ENCODE peak calls at places on chromosome 20, in ten cellular contexts. R, G, D, B, S, N, K, L, F and E are unnamed samples.
A peak's percentile ranks its signal among the peaks of the same experiment; 100 is the strongest.

GRCh38 chr20:15045246-15045645 is 707.8 kb upstream of the FLRT3 start:
- DNase-seq in G (no peak), B (peak; percentile 54), R (peak; percentile 39), F (no peak), N (no peak), K (peak; percentile 13), S (no peak), D (peak; percentile 80), L (peak; percentile 89), E (no peak)

GRCh38 chr20:24795444-24795843 is 153.6 kb upstream of the CST7 start:
- DNase-seq in N (no peak), L (no peak), F (no peak), G (no peak), B (no peak), K (no peak), D (no peak), R (no peak), S (no peak), E (peak; percentile 46)

GRCh38 chr20:61699184-61700066 is 366.3 kb downstream of the TAF4 start:
- DNase-seq in F (no peak), N (no peak), S (no peak), R (no peak), D (peak; percentile 7), B (no peak), G (no peak), L (no peak), K (no peak), E (no peak)

GRCh38 chr20:1667510-1668085 is 10.0 kb upstream of the SIRPG start:
- DNase-seq in G (no peak), R (no peak), N (no peak), L (no peak), K (no peak), D (no peak), S (no peak), B (no peak), F (no peak), E (no peak)

GRCh38 chr20:61420056-61420455 is 168.0 kb downstream of the CDH4 start:
- DNase-seq in L (no peak), K (no peak), B (no peak), G (no peak), R (no peak), F (no peak), S (no peak), N (no peak), D (no peak), E (no peak)

GRCh38 chr20:10540636-10541493 is 105.8 kb downstream of the SLX4IP start:
- DNase-seq in D (no peak), S (no peak), N (no peak), F (peak; percentile 89), K (peak; percentile 92), B (no peak), R (peak; percentile 60), L (no peak), G (peak; percentile 89), E (peak; percentile 92)

GRCh38 chr20:1368448-1369199 is 24.2 kb downstream of the FKBP1A start:
- DNase-seq in D (no peak), R (no peak), K (peak; percentile 66), G (peak; percentile 55), S (no peak), L (peak; percentile 55), F (peak; percentile 33), B (no peak), N (peak; percentile 27), E (peak; percentile 67)

GRCh38 chr20:32282461-32282860 is 5.0 kb downstream of the KIF3B start:
- DNase-seq in S (no peak), L (no peak), F (no peak), N (no peak), B (no peak), R (no peak), G (no peak), D (no peak), K (no peak), E (no peak)

GRCh38 chr20:10603971-10604864 is 69.6 kb downstream of the JAG1 start:
- DNase-seq in D (peak; percentile 75), G (peak; percentile 96), R (peak; percentile 57), F (peak; percentile 89), B (peak; percentile 87), S (no peak), N (peak; percentile 20), K (peak; percentile 96), L (peak; percentile 72), E (peak; percentile 92)

GRCh38 chr20:63974402-63975200 is 4.8 kb downstream of the SAMD10 start:
- DNase-seq in G (peak; percentile 32), N (no peak), S (no peak), B (no peak), F (no peak), K (peak; percentile 62), R (peak; percentile 11), L (peak; percentile 44), D (no peak), E (no peak)

GRCh38 chr20:25510202-25510601 is 75.1 kb downstream of the NINL start:
- DNase-seq in D (no peak), N (no peak), K (no peak), S (no peak), G (no peak), B (no peak), R (no peak), F (no peak), L (no peak), E (no peak)

GRCh38 chr20:18057106-18057993 is at the start of gene OVOL2:
- DNase-seq in K (no peak), S (no peak), B (no peak), G (peak; percentile 95), L (no peak), N (peak; percentile 94), R (peak; percentile 88), F (no peak), D (no peak), E (no peak)

GRCh38 chr20:32605167-32605656 is 20.1 kb upstream of the NOL4L start:
- DNase-seq in G (no peak), K (peak; percentile 21), D (peak; percentile 10), B (peak; percentile 55), R (peak; percentile 56), F (peak; percentile 14), L (no peak), N (peak; percentile 37), S (no peak), E (no peak)

GRCh38 chr20:4195499-4195898 is 180.1 kb upstream of the RNF24 start:
- DNase-seq in S (no peak), K (peak; percentile 29), B (no peak), G (peak; percentile 60), F (no peak), D (no peak), L (no peak), R (no peak), N (no peak), E (no peak)

GRCh38 chr20:58754584-58754983 is 62.0 kb downstream of the NPEPL1 start:
- DNase-seq in N (no peak), F (no peak), S (no peak), G (no peak), D (no peak), L (no peak), K (no peak), R (no peak), B (no peak), E (no peak)

GRCh38 chr20:56347628-56348305 is 11.0 kb upstream of the FAM210B start:
- DNase-seq in B (no peak), N (no peak), S (no peak), D (no peak), G (no peak), F (no peak), L (no peak), K (no peak), R (no peak), E (no peak)

DNA sequence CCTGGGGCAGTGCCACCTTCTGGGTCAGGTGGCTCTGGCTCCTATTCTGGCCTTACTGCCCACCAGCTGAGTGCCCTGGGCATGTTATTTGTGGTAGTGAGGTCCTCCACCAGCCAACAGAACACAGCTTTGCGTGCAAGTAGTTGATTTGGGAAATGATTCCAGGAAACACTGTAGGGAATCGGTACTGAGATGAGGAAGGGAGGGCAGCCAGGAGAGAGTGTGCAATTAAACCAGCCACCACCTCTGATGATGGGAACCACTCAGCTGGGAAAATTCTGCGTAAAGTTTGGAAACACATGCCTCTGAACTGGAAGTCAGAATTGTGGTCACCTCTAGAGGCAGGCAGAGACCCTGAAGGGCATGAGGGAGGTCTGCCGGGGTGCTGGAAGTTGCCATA is 459 bp downstream of the LBP start:
- DNase-seq in S (no peak), K (no peak), L (no peak), B (no peak), D (peak; percentile 16), R (no peak), G (no peak), F (no peak), N (no peak), E (no peak)
- H3K27ac ChIP-seq in S (no peak overlapping the region), K (no peak overlapping the region), L (no peak overlapping the region), B (no peak overlapping the region), D (no peak overlapping the region), R (no peak overlapping the region), G (no peak overlapping the region), F (no peak overlapping the region), N (no peak overlapping the region), E (no peak overlapping the region)

GRCh38 chr20:23622839-23623343 is 14.9 kb downstream of the CST3 start:
- DNase-seq in F (peak; percentile 89), L (peak; percentile 87), S (no peak), G (peak; percentile 92), D (peak; percentile 81), R (peak; percentile 83), B (peak; percentile 87), N (peak; percentile 68), K (peak; percentile 98), E (peak; percentile 81)
- H3K4me3 ChIP-seq in F (peak overlapping the region; percentile 34), L (peak overlapping the region; percentile 31), S (no peak overlapping the region), G (peak overlapping the region; percentile 72), D (peak overlapping the region; percentile 2), R (no peak overlapping the region), B (peak overlapping the region; percentile 39), N (peak overlapping the region; percentile 23), K (peak overlapping the region; percentile 49), E (peak overlapping the region; percentile 51)

DNA sequence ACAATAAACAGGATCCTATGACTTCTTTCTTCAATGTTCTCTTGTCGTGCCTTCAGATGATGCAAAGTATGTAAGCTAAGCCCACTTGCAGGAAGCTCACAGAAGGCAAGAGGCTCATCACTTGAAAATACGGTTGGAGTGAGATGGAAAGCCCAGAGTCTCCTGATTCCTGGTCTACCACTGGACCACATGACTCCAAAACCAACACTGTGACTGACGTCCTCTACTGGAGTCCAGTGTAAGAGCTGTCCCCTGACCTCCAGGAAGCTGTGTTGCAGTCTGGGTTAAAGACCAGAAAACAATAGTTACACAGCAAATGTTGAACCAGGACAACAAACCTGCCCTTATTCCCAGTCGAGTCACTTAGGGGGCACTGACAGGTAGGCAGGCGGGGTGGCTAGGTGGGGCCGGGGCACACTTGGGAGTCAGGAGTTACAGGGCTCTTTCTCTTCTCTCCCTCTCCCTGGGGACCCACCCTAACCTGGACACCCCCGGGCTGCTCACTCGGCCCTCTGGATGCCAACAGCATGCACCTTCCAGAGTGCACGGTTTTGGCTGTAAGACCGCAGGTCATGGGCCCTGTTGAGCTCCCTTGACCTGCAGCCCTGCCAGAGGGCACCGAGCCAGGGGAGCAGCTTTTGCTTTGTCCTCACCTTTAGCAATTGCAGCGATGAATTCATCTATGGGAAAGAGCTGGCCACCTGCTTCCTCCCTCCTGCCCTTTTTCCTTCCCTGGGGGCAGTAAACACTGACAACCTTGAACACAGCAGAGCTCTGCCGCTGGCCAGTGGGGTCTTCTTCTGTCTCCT is 7.4 kb downstream of the PCK1 start:
- DNase-seq in N (no peak), S (no peak), B (no peak), G (no peak), R (no peak), K (no peak), L (no peak), D (no peak), F (no peak), E (no peak)
- H3K27ac ChIP-seq in N (peak overlapping the region; percentile 39), S (no peak overlapping the region), B (no peak overlapping the region), G (no peak overlapping the region), R (no peak overlapping the region), K (no peak overlapping the region), L (no peak overlapping the region), D (no peak overlapping the region), F (no peak overlapping the region), E (no peak overlapping the region)

GRCh38 chr20:60086936-60087562 is 128.8 kb downstream of the CDH26 start:
- DNase-seq in L (no peak), K (no peak), G (no peak), R (no peak), F (no peak), S (no peak), D (no peak), N (no peak), B (no peak), E (no peak)
- H3K4me3 ChIP-seq in L (no peak overlapping the region), K (peak overlapping the region; percentile 25), G (no peak overlapping the region), R (no peak overlapping the region), F (no peak overlapping the region), S (no peak overlapping the region), D (peak overlapping the region; percentile 26), N (no peak overlapping the region), B (no peak overlapping the region), E (peak overlapping the region; percentile 29)